ENCODE peak calls at places on chromosomes 11 and 22, in nine cellular contexts. R is heart left ventricle, V is adrenal gland, E is Panc1, Y is A549, C is esophagus squamous epithelium, N is HCT116, Q is OCI-LY7, T is heart right ventricle. S is an unnamed sample.

GRCh38 chr11:45304992-45305335 is 18.8 kb upstream of the SYT13 start:
- DNase-seq in C (no peak), Q (no peak), V (no peak), N (no peak), Y (no peak), E (no peak), R (no peak), T (no peak), S (peak)

GRCh38 chr11:11567862-11568650 is 53.7 kb downstream of the GALNT18 start:
- DNase-seq in E (no peak), Y (no peak), C (no peak), Q (no peak), R (no peak), T (no peak), V (no peak), N (peak), S (no peak)

GRCh38 chr11:92964471-92964870 is 5.0 kb upstream of the MTNR1B start:
- DNase-seq in Y (no peak), V (no peak), C (no peak), T (no peak), Q (no peak), N (no peak), E (no peak), R (no peak), S (no peak)

GRCh38 chr22:30701872-30702271 is 7.2 kb downstream of the OSBP2 start:
- DNase-seq in Q (no peak), C (no peak), Y (no peak), E (no peak), R (no peak), V (no peak), T (no peak), N (peak), S (no peak)

GRCh38 chr11:101127348-101127698 is 2.3 kb downstream of the PGR start:
- DNase-seq in N (no peak), Y (no peak), V (peak), C (no peak), R (peak), Q (no peak), T (peak), E (no peak), S (peak)

GRCh38 chr11:26227883-26228502 is 103.9 kb upstream of the ANO3 start:
- DNase-seq in T (no peak), Q (peak), V (no peak), R (no peak), N (no peak), Y (no peak), E (no peak), C (no peak), S (no peak)

GRCh38 chr11:64755681-64756361 is 4.0 kb downstream of the PYGM start:
- DNase-seq in R (no peak), Y (no peak), E (no peak), N (no peak), Q (no peak), V (no peak), C (no peak), T (no peak), S (no peak)

GRCh38 chr11:69874984-69875673 is 55.9 kb upstream of the FGF3 start:
- DNase-seq in T (no peak), Q (no peak), C (no peak), N (no peak), V (peak), E (no peak), Y (no peak), R (peak), S (peak)

GRCh38 chr22:28711341-28711740 is 30.3 kb downstream of the CHEK2 start:
- DNase-seq in Y (no peak), R (no peak), T (no peak), Q (no peak), E (no peak), V (no peak), N (no peak), C (no peak), S (no peak)
- H3K4me3 ChIP-seq in Y (peak), R (peak), T (no peak), Q (no peak), E (no peak), V (peak), N (no peak), C (no peak), S (no peak)

GRCh38 chr22:28630185-28630580 is 49.5 kb downstream of the TTC28 start:
- DNase-seq in N (no peak), Q (no peak), V (no peak), C (no peak), Y (no peak), E (no peak), T (no peak), R (no peak), S (no peak)

GRCh38 chr22:28628766-28629165 is 50.9 kb downstream of the TTC28 start:
- DNase-seq in Q (no peak), Y (no peak), E (no peak), V (no peak), C (no peak), N (no peak), R (no peak), T (no peak), S (no peak)

GRCh38 chr22:28627791-28628190 is 51.8 kb downstream of the TTC28 start:
- DNase-seq in E (no peak), V (no peak), T (no peak), C (no peak), R (no peak), N (no peak), Y (no peak), Q (no peak), S (no peak)

DNA sequence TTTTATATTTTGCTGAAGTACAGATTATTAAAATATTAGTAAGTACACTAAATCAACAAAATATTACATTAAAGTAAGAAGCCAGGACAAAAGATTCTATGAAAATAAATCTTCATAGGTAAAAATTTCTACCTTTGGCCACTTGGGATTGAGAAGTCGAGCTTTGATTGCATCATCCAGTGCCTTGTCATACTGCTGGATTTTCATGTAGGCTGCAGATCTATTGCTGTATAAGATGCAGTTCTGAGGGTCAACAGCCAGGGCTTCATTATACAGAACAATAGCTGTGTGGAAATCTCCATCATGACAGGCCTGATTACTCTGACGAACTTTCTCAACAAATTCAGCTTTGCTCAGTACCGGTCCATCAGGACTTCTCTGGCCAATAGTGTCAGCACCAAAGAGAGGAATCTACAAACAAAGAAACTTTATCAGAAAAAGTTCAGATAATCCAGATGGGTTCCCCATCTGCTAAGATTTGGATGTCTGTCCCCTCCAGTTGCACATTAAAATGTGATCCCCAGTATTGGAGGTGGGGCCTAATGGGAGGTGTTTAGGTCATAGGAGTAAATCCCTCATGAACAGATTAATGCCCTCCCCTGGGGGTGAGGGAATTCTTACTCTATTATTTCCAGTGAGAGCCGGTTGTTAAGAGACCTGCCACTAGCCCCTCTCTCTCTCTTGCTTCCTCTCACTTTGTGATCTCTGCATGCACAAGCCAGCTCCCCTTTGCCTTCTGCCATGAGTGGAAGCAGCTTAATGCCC is 50.0 kb downstream of the TTC28 start:
- DNase-seq in V (no peak), N (peak), C (no peak), R (no peak), Y (peak), Q (no peak), T (no peak), E (no peak), S (no peak)
- TF ChIP-seq CTCF in V (no peak), N (no peak), C (no peak), R (no peak), Y (no peak), Q (no peak), T (no peak), E (no peak), S (no peak)

DNA sequence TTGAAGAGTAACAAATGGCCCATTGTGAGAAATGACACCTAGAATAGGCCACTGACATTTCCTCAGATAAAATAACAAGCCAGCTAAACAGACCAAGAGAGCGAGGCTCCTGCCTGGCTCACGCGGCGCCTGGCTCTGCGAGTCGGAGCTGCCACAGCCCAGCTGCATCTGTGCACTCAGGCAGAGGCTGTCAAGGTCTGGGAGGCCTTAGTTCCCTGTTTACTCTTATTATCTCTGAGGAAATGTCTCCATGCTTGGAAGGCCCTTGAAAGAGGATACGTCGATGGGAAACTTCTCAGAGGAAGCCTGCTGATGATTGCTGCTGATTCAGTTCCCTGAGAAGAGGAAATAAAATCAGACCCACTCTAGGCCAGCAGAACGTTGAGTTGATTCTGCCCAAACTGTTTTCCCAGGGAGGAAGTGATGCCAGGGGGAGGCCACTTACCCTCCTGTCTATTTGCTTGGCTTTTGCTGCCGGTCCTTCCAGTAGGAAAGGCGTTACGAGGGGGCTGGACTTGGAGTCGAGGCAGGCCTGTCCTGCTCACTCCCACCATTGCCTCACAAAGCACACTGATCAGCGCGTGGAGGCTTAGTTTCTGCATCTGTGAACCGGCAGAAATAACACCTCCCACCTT is 208.8 kb downstream of the TBC1D22A start:
- DNase-seq in T (peak), N (no peak), Q (no peak), V (peak), Y (no peak), E (no peak), R (peak), C (no peak), S (peak)
- H3K27ac ChIP-seq in T (peak), N (no peak), Q (no peak), V (peak), Y (no peak), E (no peak), R (peak), C (peak), S (no peak)

GRCh38 chr11:65829459-65829858 is 4.3 kb upstream of the SNX32 start:
- DNase-seq in V (no peak), Y (no peak), E (no peak), R (no peak), N (no peak), Q (no peak), T (no peak), C (no peak), S (no peak)

GRCh38 chr11:65833297-65834030 is at the start of gene SNX32:
- DNase-seq in R (peak), N (no peak), Q (no peak), C (peak), V (peak), E (no peak), Y (no peak), T (peak), S (peak)

GRCh38 chr11:65834202-65834601 is 439 bp downstream of the SNX32 start:
- DNase-seq in Q (no peak), Y (no peak), N (no peak), C (no peak), T (no peak), V (no peak), E (no peak), R (no peak), S (no peak)
- H3K4me3 ChIP-seq in Q (no peak), Y (no peak), N (no peak), C (peak), T (peak), V (peak), E (peak), R (peak), S (peak)

GRCh38 chr11:124094731-124095130 is 20.5 kb upstream of the VWA5A start:
- DNase-seq in Q (no peak), C (no peak), T (no peak), E (no peak), N (no peak), Y (no peak), V (no peak), R (no peak), S (no peak)
- TF ChIP-seq CTCF in Q (no peak), C (no peak), T (no peak), E (no peak), N (no peak), Y (no peak), V (no peak), R (no peak), S (no peak)

GRCh38 chr11:115580416-115580815 is 76.2 kb upstream of the CADM1 start:
- DNase-seq in T (no peak), C (no peak), E (no peak), N (no peak), R (no peak), Q (no peak), V (no peak), Y (no peak), S (no peak)

GRCh38 chr11:115577701-115578100 is 73.5 kb upstream of the CADM1 start:
- DNase-seq in T (no peak), E (no peak), C (no peak), V (no peak), Q (no peak), R (no peak), N (no peak), Y (no peak), S (no peak)

GRCh38 chr11:115578275-115578674 is 74.1 kb upstream of the CADM1 start:
- DNase-seq in N (no peak), C (no peak), Y (no peak), V (no peak), R (no peak), T (no peak), E (no peak), Q (no peak), S (peak)

GRCh38 chr11:115579181-115579825 is 75.1 kb upstream of the CADM1 start:
- DNase-seq in E (no peak), C (no peak), R (no peak), Y (no peak), T (no peak), N (no peak), V (no peak), Q (no peak), S (peak)

DNA sequence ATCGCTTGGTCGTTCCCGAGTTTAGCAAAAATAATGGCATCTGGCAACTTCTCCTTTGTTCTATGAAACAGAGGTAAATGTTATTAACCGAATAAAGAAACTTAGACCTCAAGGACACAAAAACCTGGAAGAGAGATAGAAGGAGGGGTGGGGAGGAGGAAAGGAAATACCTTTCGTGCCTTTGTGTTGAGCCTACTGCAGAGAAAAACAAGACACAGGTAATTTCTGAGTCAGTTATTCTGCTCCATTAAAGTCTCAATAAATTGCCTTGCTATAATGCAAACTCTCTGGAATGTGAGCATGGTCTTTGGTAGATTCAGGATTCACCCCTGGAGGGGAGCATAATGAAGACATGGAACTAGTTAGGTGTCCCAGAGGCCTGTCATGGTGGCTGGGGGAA is 72.4 kb upstream of the CADM1 start:
- DNase-seq in T (no peak), E (no peak), C (no peak), Y (no peak), Q (no peak), N (no peak), V (no peak), R (no peak), S (no peak)
- H3K27ac ChIP-seq in T (no peak), E (no peak), C (no peak), Y (no peak), Q (no peak), N (no peak), V (no peak), R (no peak), S (no peak)

GRCh38 chr22:32204211-32204855 is 540 bp downstream of the RFPL2 start:
- DNase-seq in N (no peak), E (no peak), R (no peak), C (no peak), Y (peak), T (no peak), V (no peak), Q (no peak), S (no peak)
- H3K4me3 ChIP-seq in N (peak), E (peak), R (peak), C (no peak), Y (peak), T (peak), V (no peak), Q (no peak), S (peak)

GRCh38 chr11:76459299-76459698 is 14.5 kb downstream of the EMSY start:
- DNase-seq in C (no peak), Y (peak), T (no peak), E (no peak), N (peak), V (no peak), Q (no peak), R (no peak), S (no peak)
- TF ChIP-seq CTCF in C (peak), Y (peak), T (peak), E (peak), N (no peak), V (peak), Q (peak), R (peak), S (peak)

GRCh38 chr11:130707217-130707616 is 209.1 kb downstream of the SNX19 start:
- DNase-seq in E (no peak), Y (no peak), V (no peak), R (no peak), C (no peak), N (no peak), Q (no peak), T (no peak), S (no peak)

GRCh38 chr11:130700092-130700491 is 216.2 kb downstream of the SNX19 start:
- DNase-seq in T (no peak), R (no peak), E (no peak), Y (no peak), N (no peak), V (no peak), Q (no peak), C (no peak), S (no peak)

GRCh38 chr11:130705670-130706421 is 210.4 kb downstream of the SNX19 start:
- DNase-seq in V (no peak), C (no peak), Y (no peak), T (no peak), E (no peak), Q (no peak), N (no peak), R (no peak), S (no peak)

GRCh38 chr11:130706572-130706971 is 209.7 kb downstream of the SNX19 start:
- DNase-seq in Y (no peak), N (no peak), C (no peak), T (no peak), Q (no peak), V (no peak), E (no peak), R (no peak), S (no peak)

GRCh38 chr11:130703489-130704190 is 212.6 kb downstream of the SNX19 start:
- DNase-seq in Q (no peak), N (no peak), V (no peak), E (no peak), C (no peak), T (no peak), Y (no peak), R (no peak), S (no peak)
- H3K27ac ChIP-seq in Q (no peak), N (no peak), V (no peak), E (no peak), C (no peak), T (no peak), Y (no peak), R (no peak), S (no peak)

GRCh38 chr11:66545701-66546367 is at the start of gene ZDHHC24:
- DNase-seq in Y (peak), C (peak), T (peak), Q (peak), V (peak), R (peak), E (peak), N (peak), S (peak)

GRCh38 chr11:66542362-66542761 is 3.5 kb downstream of the ZDHHC24 start:
- DNase-seq in N (no peak), Q (no peak), Y (no peak), V (no peak), C (no peak), E (no peak), R (no peak), T (no peak), S (no peak)

GRCh38 chr11:66546368-66546965 is at the start of gene ACTN3:
- DNase-seq in N (no peak), C (no peak), E (no peak), Q (no peak), V (no peak), T (peak), Y (peak), R (no peak), S (peak)

GRCh38 chr11:66541892-66542291 is 4.0 kb downstream of the ZDHHC24 start:
- DNase-seq in T (no peak), N (no peak), C (no peak), Y (no peak), Q (no peak), V (no peak), R (no peak), E (no peak), S (no peak)

GRCh38 chr11:66543263-66544107 is 2.4 kb downstream of the ZDHHC24 start:
- DNase-seq in V (no peak), T (peak), Q (peak), E (no peak), Y (no peak), N (no peak), R (peak), C (no peak), S (no peak)
- H3K4me3 ChIP-seq in V (no peak), T (peak), Q (peak), E (no peak), Y (no peak), N (no peak), R (no peak), C (no peak), S (peak)

S was measured in coronary artery.